ENCODE peak calls at places on chromosomes 16 and 17, in four cellular contexts. G, L, E and S are unnamed samples.

GRCh38 chr16:69706256-69706974 is 19.9 kb downstream of the NQO1 start:
- DNase-seq in G (peak; percentile 62), E (no peak), L (peak; percentile 76), S (peak; percentile 44)

GRCh38 chr16:11079657-11080187 is 135.4 kb downstream of the CLEC16A start:
- DNase-seq in E (no peak), G (peak; percentile 77), L (no peak), S (peak; percentile 98)

GRCh38 chr16:27646811-27647210 is 96.9 kb downstream of the KATNIP start:
- DNase-seq in L (peak; percentile 58), G (peak; percentile 9), E (no peak), S (peak; percentile 57)

GRCh38 chr17:1003972-1004768 is 7.2 kb downstream of the TIMM22 start:
- DNase-seq in E (no peak), L (no peak), G (no peak), S (no peak)

GRCh38 chr17:40303706-40304450 is 5.1 kb upstream of the RARA start:
- DNase-seq in L (peak; percentile 64), G (peak; percentile 80), E (no peak), S (peak; percentile 66)

GRCh38 chr17:82863941-82864720 is 24.3 kb upstream of the ZNF750 start:
- DNase-seq in L (peak; percentile 48), E (no peak), G (peak; percentile 56), S (peak; percentile 81)

GRCh38 chr17:76670020-76670707 is 26.6 kb upstream of the ST6GALNAC1 start:
- DNase-seq in E (no peak), L (peak; percentile 73), G (no peak), S (peak; percentile 75)

GRCh38 chr17:31093866-31094599 is 744 bp upstream of the NF1 start:
- DNase-seq in G (no peak), E (no peak), L (no peak), S (no peak)

GRCh38 chr17:6472517-6472916 is 28.3 kb downstream of the PIMREG start:
- DNase-seq in G (no peak), L (no peak), E (no peak), S (no peak)

GRCh38 chr17:81481011-81481799 is 31.4 kb downstream of the ACTG1 start:
- DNase-seq in E (peak; percentile 87), G (peak; percentile 79), L (peak; percentile 76), S (peak; percentile 65)

GRCh38 chr17:45700171-45701090 is 83.7 kb upstream of the CRHR1 start:
- DNase-seq in G (no peak), E (no peak), L (peak; percentile 56), S (no peak)

GRCh38 chr17:51298508-51299371 is 38.4 kb downstream of the UTP18 start:
- DNase-seq in G (peak; percentile 65), L (peak; percentile 39), E (peak; percentile 51), S (peak; percentile 75)

GRCh38 chr17:33725675-33726271 is 432.7 kb upstream of the ASIC2 start:
- DNase-seq in L (peak; percentile 18), G (peak; percentile 27), E (peak; percentile 49), S (peak; percentile 25)

GRCh38 chr17:54780238-54780637 is 120.4 kb upstream of the TOM1L1 start:
- DNase-seq in L (no peak), E (no peak), G (no peak), S (no peak)

GRCh38 chr17:14302421-14303099 is 1.7 kb downstream of the HS3ST3B1 start:
- DNase-seq in L (peak; percentile 82), E (peak; percentile 83), G (peak; percentile 90), S (peak; percentile 90)

GRCh38 chr17:69921046-69921445 is 154.0 kb upstream of the KCNJ16 start:
- DNase-seq in L (no peak), E (no peak), G (no peak), S (no peak)

GRCh38 chr16:27242868-27243590 is 25.5 kb downstream of the NSMCE1 start:
- DNase-seq in G (peak; percentile 91), E (peak; percentile 35), L (no peak), S (peak; percentile 99)

GRCh38 chr16:8675183-8676159 is 1.1 kb downstream of the ABAT start:
- DNase-seq in E (no peak), G (no peak), L (peak; percentile 21), S (peak; percentile 13)

GRCh38 chr17:70144260-70144846 is 25.0 kb upstream of the KCNJ2 start:
- DNase-seq in L (peak; percentile 56), E (peak; percentile 15), G (peak; percentile 56), S (peak; percentile 67)

GRCh38 chr16:15644306-15644961 is 1.5 kb upstream of the MARF1 start:
- DNase-seq in E (no peak), L (peak; percentile 97), G (no peak), S (no peak)

GRCh38 chr17:56785997-56786680 is 47.6 kb downstream of the C17orf67 start:
- DNase-seq in L (peak; percentile 40), G (no peak), E (no peak), S (no peak)

GRCh38 chr17:56781944-56782737 is 51.6 kb downstream of the C17orf67 start:
- DNase-seq in G (no peak), L (no peak), E (no peak), S (no peak)

GRCh38 chr17:56785396-56785795 is 48.3 kb downstream of the C17orf67 start:
- DNase-seq in E (no peak), L (peak; percentile 83), G (no peak), S (no peak)

GRCh38 chr17:56792267-56792666 is 41.5 kb downstream of the C17orf67 start:
- DNase-seq in E (no peak), L (no peak), G (no peak), S (no peak)

DNA sequence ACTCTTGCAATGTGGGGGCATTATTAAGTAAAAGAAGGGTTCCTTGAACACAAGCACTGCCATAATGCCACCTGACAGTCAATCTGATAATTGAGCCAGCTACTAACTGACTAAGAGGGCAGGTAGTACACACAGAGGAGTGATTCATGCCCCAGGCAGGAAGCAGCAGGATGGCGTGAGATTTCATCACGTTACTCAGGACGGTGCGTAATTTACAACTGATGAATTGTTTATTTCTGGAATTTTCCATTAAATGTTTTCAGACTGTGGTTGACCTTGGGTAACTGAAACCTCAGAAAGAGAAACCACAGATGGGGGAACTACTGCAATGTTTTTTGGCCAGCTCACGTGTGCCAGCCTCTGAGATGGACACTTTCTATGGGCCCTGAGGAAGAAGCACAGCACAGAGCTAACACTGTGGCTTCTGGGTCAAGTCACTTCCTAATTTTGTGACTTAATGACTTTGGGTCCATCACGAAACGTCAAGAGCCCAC is 46.7 kb downstream of the C17orf67 start:
- DNase-seq in G (peak; percentile 74), E (peak; percentile 27), L (peak; percentile 98), S (peak; percentile 95)
- H3K4me3 ChIP-seq in G (no peak overlapping the region), E (no peak overlapping the region), L (no peak overlapping the region), S (no peak overlapping the region)

GRCh38 chr17:71760062-71760720 is 360.6 kb upstream of the SOX9 start:
- DNase-seq in G (no peak), L (peak; percentile 78), E (no peak), S (peak; percentile 14)

GRCh38 chr17:71759422-71760060 is 361.3 kb upstream of the SOX9 start:
- DNase-seq in G (no peak), L (no peak), E (no peak), S (no peak)

GRCh38 chr17:71762526-71762925 is 358.3 kb upstream of the SOX9 start:
- DNase-seq in E (no peak), G (no peak), L (no peak), S (no peak)

GRCh38 chr17:71765437-71765836 is 355.4 kb upstream of the SOX9 start:
- DNase-seq in L (no peak), E (no peak), G (no peak), S (no peak)

DNA sequence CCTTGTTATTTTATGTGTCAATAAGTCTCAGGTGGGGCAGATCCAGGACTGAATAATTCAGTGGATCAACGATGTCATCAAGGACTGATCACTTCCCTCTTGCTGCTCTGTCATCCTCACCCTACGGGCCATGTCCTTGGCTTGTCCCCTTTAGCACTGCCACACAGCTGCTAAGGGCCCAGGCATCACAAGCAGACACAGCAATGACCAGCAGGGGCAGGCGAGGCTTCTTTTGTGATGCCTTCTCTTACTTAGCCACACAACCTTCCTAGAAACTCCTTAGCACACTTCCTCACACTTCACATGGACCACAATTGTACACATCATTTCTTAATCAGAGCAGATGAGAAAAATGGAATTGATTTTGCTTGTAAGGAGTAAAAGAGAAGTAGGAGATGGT is 356.3 kb upstream of the SOX9 start:
- DNase-seq in L (peak; percentile 41), E (peak; percentile 7), G (peak; percentile 3), S (peak; percentile 15)
- TF ChIP-seq CTCF in L (peak; percentile 54), E (peak; percentile 12), G (peak; percentile 32), S (peak; percentile 57)

GRCh38 chr16:56748191-56748590 is 18.3 kb downstream of the NUP93 start:
- DNase-seq in G (no peak), L (no peak), E (no peak), S (no peak)
- H3K4me3 ChIP-seq in G (no peak overlapping the region), L (no peak overlapping the region), E (no peak overlapping the region), S (no peak overlapping the region)

GRCh38 chr16:29943846-29944669 is 17.8 kb upstream of the TMEM219 start:
- DNase-seq in G (peak; percentile 97), L (peak; percentile 98), E (peak; percentile 85), S (peak; percentile 96)
- TF ChIP-seq CTCF in G (peak; percentile 25), L (peak; percentile 35), E (peak; percentile 64), S (peak; percentile 64)